ENCODE peak calls at places on chromosomes 11 and 22, in seven cellular contexts. D, H, E, L, R, O and P are unnamed samples.

GRCh38 chr11:34313099-34313517 is 44.7 kb downstream of the ABTB2 start:
- DNase-seq in O (peak), R (no peak), E (no peak), L (no peak), D (peak), H (no peak), P (peak)

GRCh38 chr11:95849087-95849825 is 59.0 kb downstream of the CEP57 start:
- DNase-seq in D (no peak), L (peak), E (peak), H (no peak), R (peak), O (peak), P (peak)

GRCh38 chr11:73245461-73245860 is 26.7 kb upstream of the P2RY6 start:
- DNase-seq in R (no peak), H (no peak), O (no peak), L (no peak), E (no peak), D (no peak), P (no peak)

GRCh38 chr22:44850946-44851345 is 98.6 kb downstream of the ARHGAP8 start:
- DNase-seq in H (no peak), D (no peak), E (no peak), L (no peak), R (no peak), O (no peak), P (no peak)

GRCh38 chr11:64305691-64306562 is 603 bp downstream of the ESRRA start:
- DNase-seq in R (no peak), O (peak), H (peak), D (peak), E (peak), L (peak), P (peak)

GRCh38 chr11:24324211-24324610 is 172.6 kb upstream of the LUZP2 start:
- DNase-seq in L (no peak), D (no peak), R (no peak), E (no peak), O (no peak), H (no peak), P (no peak)

GRCh38 chr22:30251661-30252226 is 5.2 kb upstream of the LIF start:
- DNase-seq in O (no peak), R (no peak), E (no peak), D (no peak), H (no peak), L (no peak), P (no peak)

GRCh38 chr22:44698531-44699421 is 3.2 kb upstream of the PRR5 start:
- DNase-seq in R (no peak), L (peak), O (no peak), E (no peak), D (no peak), H (no peak), P (peak)

GRCh38 chr22:44384981-44385610 is 72.3 kb upstream of the SHISAL1 start:
- DNase-seq in O (no peak), R (no peak), D (no peak), H (no peak), E (no peak), L (no peak), P (no peak)

GRCh38 chr22:31139866-31140716 is at the start of gene PLA2G3:
- DNase-seq in R (peak), O (no peak), D (no peak), H (no peak), E (peak), L (peak), P (peak)

GRCh38 chr22:48885919-48886305 is 941.8 kb downstream of the BRD1 start:
- DNase-seq in E (no peak), O (no peak), D (peak), H (no peak), R (no peak), L (no peak), P (no peak)

GRCh38 chr11:101738494-101738893 is 154.7 kb upstream of the TRPC6 start:
- DNase-seq in L (no peak), H (no peak), E (no peak), O (no peak), D (no peak), R (no peak), P (no peak)

GRCh38 chr11:71322192-71322735 is 69.9 kb upstream of the SHANK2 start:
- DNase-seq in E (no peak), D (no peak), O (no peak), H (no peak), R (no peak), L (no peak), P (no peak)

GRCh38 chr11:79018371-79018849 is 422.4 kb downstream of the TENM4 start:
- DNase-seq in L (no peak), E (no peak), O (no peak), H (no peak), D (no peak), R (no peak), P (no peak)